ENCODE peak calls at places on chromosomes 5 and 9, in six cellular contexts. E is ovary, U is A549, A is tibial nerve, B is transverse colon, D is GM12878. W is an unnamed sample.

GRCh38 chr5:56350595-56351170 is 117.6 kb upstream of the ANKRD55 start:
- DNase-seq in E (peak; percentile 83), U (peak; percentile 94), A (no peak), B (peak; percentile 25), D (no peak), W (peak; percentile 82)

GRCh38 chr5:168269950-168270349 is 21.5 kb upstream of the WWC1 start:
- DNase-seq in E (no peak), U (no peak), A (no peak), B (no peak), D (no peak), W (no peak)

GRCh38 chr5:17396247-17396646 is 101.8 kb upstream of the TAF11L2 start:
- DNase-seq in E (no peak), U (no peak), A (no peak), B (no peak), D (no peak), W (no peak)

GRCh38 chr9:96596601-96597111 is 23.0 kb downstream of the CDC14B start:
- DNase-seq in E (no peak), U (no peak), A (no peak), B (no peak), D (no peak), W (no peak)

GRCh38 chr9:89684912-89685636 is 80.3 kb downstream of the GADD45G start:
- DNase-seq in E (peak; percentile 55), U (no peak), A (no peak), B (no peak), D (no peak), W (no peak)

GRCh38 chr5:76953551-76954382 is 922 bp downstream of the CRHBP start:
- DNase-seq in E (no peak), U (no peak), A (no peak), B (no peak), D (no peak), W (no peak)

GRCh38 chr9:113742471-113742870 is 133.6 kb upstream of the ZNF618 start:
- DNase-seq in E (no peak), U (no peak), A (no peak), B (no peak), D (no peak), W (no peak)

GRCh38 chr5:149037819-149038218 is 25.0 kb downstream of the SH3TC2 start:
- DNase-seq in E (no peak), U (no peak), A (no peak), B (no peak), D (no peak), W (no peak)

GRCh38 chr9:101128623-101129022 is 100.1 kb downstream of the PLPPR1 start:
- DNase-seq in E (no peak), U (no peak), A (no peak), B (no peak), D (no peak), W (no peak)

GRCh38 chr9:81833563-81834345 is 94.5 kb upstream of the SPATA31D4 start:
- DNase-seq in E (peak; percentile 37), U (no peak), A (no peak), B (no peak), D (no peak), W (no peak)
- TF ChIP-seq EP300 in E (no peak), U (no peak), A (no peak), B (no peak), D (no peak), W (no peak)

GRCh38 chr5:61450880-61451279 is 118.8 kb downstream of the ZSWIM6 start:
- DNase-seq in E (no peak), U (no peak), A (no peak), B (no peak), D (no peak), W (no peak)
- H3K27ac ChIP-seq in E (no peak overlapping the region), U (peak overlapping the region; percentile 75), A (peak overlapping the region; percentile 42), B (peak overlapping the region; percentile 66), D (no peak overlapping the region), W (peak overlapping the region; percentile 57)

GRCh38 chr9:16071400-16071799 is 518.6 kb downstream of the CCDC171 start:
- DNase-seq in E (no peak), U (no peak), A (no peak), B (no peak), D (no peak), W (no peak)
- TF ChIP-seq POLR2A in E (no peak), U (no peak), A (no peak), B (no peak), D (no peak), W (no peak)

DNA sequence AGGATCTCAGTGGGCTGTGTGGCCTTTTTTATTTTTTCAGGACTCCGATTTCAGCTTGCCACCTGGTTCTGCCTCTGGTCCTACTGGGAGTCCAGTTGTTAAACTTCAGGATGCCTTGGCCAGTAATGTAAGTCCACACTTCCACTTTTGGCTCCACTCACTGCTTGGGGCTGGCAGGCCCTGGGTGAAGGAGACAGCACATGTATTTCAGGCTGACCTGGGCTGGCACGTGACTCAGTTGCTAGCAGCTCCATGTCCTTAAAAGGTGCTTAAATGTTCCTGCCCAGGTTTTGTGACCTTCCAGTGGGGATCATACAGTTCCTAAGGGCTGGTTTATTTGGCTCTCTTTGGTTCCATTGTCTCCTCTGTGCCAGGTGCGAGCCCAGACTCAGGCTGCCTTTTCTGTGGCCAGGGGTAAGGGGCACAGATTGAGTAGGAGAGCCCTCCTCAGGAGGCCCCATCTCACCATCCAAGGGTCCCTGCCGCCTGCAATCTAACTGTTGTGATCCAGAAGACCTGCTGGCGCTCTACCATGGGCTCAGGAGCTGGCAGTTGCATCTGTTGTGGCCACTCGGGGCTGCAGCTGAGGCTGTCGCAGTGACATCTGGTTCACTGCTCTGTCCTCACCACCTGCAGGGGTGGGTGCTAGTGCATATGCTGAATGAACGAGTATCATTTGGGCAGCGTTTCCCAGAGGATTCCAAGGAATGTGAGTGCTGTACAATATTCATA is 19.2 kb upstream of the POMT1 start:
- DNase-seq in E (no peak), U (no peak), A (no peak), B (no peak), D (no peak), W (no peak)
- TF ChIP-seq EP300 in E (no peak), U (no peak), A (no peak), B (no peak), D (no peak), W (no peak)

GRCh38 chr9:3361115-3361514 is 164.7 kb downstream of the RFX3 start:
- DNase-seq in E (no peak), U (no peak), A (no peak), B (no peak), D (no peak), W (no peak)

GRCh38 chr9:3359048-3359692 is 166.6 kb downstream of the RFX3 start:
- DNase-seq in E (no peak), U (no peak), A (no peak), B (no peak), D (no peak), W (no peak)

GRCh38 chr9:3360245-3360644 is 165.6 kb downstream of the RFX3 start:
- DNase-seq in E (no peak), U (no peak), A (no peak), B (no peak), D (no peak), W (no peak)

GRCh38 chr9:3359778-3360177 is 166.0 kb downstream of the RFX3 start:
- DNase-seq in E (no peak), U (no peak), A (no peak), B (no peak), D (no peak), W (no peak)

DNA sequence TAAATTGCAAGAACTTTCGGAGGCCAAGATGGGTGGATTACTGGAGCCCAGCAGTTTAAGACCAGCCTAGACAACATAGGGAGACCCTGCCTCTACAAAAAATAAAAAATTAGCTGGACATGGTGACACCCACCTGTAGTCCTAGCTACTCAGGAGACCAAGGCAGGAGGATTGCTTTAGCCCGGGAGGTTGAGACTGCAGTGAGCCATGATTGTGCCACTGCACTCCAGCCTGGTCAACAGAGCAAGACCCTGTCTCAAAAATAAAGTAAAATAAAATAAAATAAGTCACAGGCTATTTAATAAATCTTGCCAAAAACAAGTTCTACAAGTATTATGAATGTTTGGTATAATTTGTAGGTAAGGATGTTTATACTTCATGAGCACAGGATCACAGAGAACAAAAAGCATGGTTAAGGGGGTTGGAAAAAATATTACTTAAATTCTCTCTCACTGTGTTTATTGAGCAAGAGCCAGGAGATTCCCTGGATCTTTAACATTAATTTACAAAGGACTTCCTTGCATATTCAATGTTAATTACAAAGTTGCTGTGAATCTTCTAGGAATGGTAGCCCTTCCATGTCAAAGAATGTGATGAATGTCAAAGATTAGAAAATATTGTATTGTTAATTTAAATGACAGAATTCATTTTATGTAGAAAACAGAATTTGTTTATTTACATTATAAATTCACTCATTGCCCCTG is 164.0 kb downstream of the RFX3 start:
- DNase-seq in E (no peak), U (no peak), A (no peak), B (no peak), D (no peak), W (no peak)
- H3K27ac ChIP-seq in E (no peak overlapping the region), U (no peak overlapping the region), A (no peak overlapping the region), B (no peak overlapping the region), D (no peak overlapping the region), W (no peak overlapping the region)

GRCh38 chr5:6732634-6733410 is 19.6 kb downstream of the TENT4A start:
- DNase-seq in E (no peak), U (no peak), A (no peak), B (no peak), D (no peak), W (no peak)

GRCh38 chr5:6734781-6735180 is 21.5 kb downstream of the TENT4A start:
- DNase-seq in E (no peak), U (no peak), A (no peak), B (no peak), D (no peak), W (no peak)

GRCh38 chr5:6733411-6734242 is 20.4 kb downstream of the TENT4A start:
- DNase-seq in E (no peak), U (no peak), A (no peak), B (no peak), D (no peak), W (no peak)

GRCh38 chr5:6736106-6736505 is 22.9 kb downstream of the TENT4A start:
- DNase-seq in E (no peak), U (no peak), A (no peak), B (no peak), D (no peak), W (no peak)

GRCh38 chr5:6734243-6734695 is 21.0 kb downstream of the TENT4A start:
- DNase-seq in E (peak; percentile 32), U (no peak), A (no peak), B (no peak), D (no peak), W (peak; percentile 48)
- TF ChIP-seq POLR2A in E (no peak), U (no peak), A (no peak), B (no peak), D (no peak), W (no peak)

GRCh38 chr5:154002093-154002492 is 36.6 kb downstream of the FAM114A2 start:
- DNase-seq in E (no peak), U (no peak), A (no peak), B (no peak), D (no peak), W (no peak)
- TF ChIP-seq EP300 in E (peak; percentile 75), U (no peak), A (peak; percentile 30), B (no peak), D (no peak), W (no peak)

W was measured in suprapubic skin.